ENCODE peak calls at places on chromosome 10, in eight cellular contexts. Z, O, N, F, U, S, W and D are unnamed samples.
A peak's percentile ranks its signal among the peaks of the same experiment; 100 is the strongest.

GRCh38 chr10:48461623-48462481 is 143.0 kb downstream of the ARHGAP22 start:
- DNase-seq in Z (no peak), O (no peak), N (no peak), F (no peak), U (no peak), S (no peak), W (no peak), D (peak; percentile 21)

GRCh38 chr10:101063162-101063525 is 1.4 kb downstream of the KAZALD1 start:
- DNase-seq in Z (no peak), O (no peak), N (no peak), F (no peak), U (no peak), S (no peak), W (no peak), D (no peak)

GRCh38 chr10:117972168-117972822 is 74.4 kb downstream of the RAB11FIP2 start:
- DNase-seq in Z (no peak), O (no peak), N (no peak), F (no peak), U (peak; percentile 32), S (no peak), W (no peak), D (no peak)

GRCh38 chr10:129849853-129850252 is 114.2 kb downstream of the EBF3 start:
- DNase-seq in Z (no peak), O (no peak), N (no peak), F (no peak), U (no peak), S (no peak), W (no peak), D (no peak)

GRCh38 chr10:97823734-97824133 is 25.9 kb upstream of the GOLGA7B start:
- DNase-seq in Z (no peak), O (no peak), N (no peak), F (peak; percentile 37), U (no peak), S (no peak), W (no peak), D (no peak)

GRCh38 chr10:36464291-36464690 is 661.1 kb upstream of the ANKRD30A start:
- DNase-seq in Z (no peak), O (no peak), N (no peak), F (no peak), U (no peak), S (no peak), W (no peak), D (no peak)

GRCh38 chr10:59942556-59942955 is 36.2 kb upstream of the CCDC6 start:
- DNase-seq in Z (no peak), O (no peak), N (no peak), F (no peak), U (no peak), S (no peak), W (no peak), D (no peak)

GRCh38 chr10:24444337-24444736 is 235.4 kb downstream of the KIAA1217 start:
- DNase-seq in Z (peak; percentile 62), O (peak; percentile 40), N (no peak), F (no peak), U (no peak), S (no peak), W (no peak), D (no peak)

GRCh38 chr10:93378039-93378438 is 104.1 kb downstream of the MYOF start:
- DNase-seq in Z (no peak), O (no peak), N (no peak), F (no peak), U (no peak), S (no peak), W (no peak), D (no peak)

GRCh38 chr10:93380043-93380565 is 102.0 kb downstream of the MYOF start:
- DNase-seq in Z (no peak), O (no peak), N (no peak), F (no peak), U (no peak), S (no peak), W (no peak), D (no peak)

GRCh38 chr10:93379366-93380042 is 102.6 kb downstream of the MYOF start:
- DNase-seq in Z (no peak), O (peak; percentile 65), N (no peak), F (no peak), U (no peak), S (no peak), W (no peak), D (no peak)

DNA sequence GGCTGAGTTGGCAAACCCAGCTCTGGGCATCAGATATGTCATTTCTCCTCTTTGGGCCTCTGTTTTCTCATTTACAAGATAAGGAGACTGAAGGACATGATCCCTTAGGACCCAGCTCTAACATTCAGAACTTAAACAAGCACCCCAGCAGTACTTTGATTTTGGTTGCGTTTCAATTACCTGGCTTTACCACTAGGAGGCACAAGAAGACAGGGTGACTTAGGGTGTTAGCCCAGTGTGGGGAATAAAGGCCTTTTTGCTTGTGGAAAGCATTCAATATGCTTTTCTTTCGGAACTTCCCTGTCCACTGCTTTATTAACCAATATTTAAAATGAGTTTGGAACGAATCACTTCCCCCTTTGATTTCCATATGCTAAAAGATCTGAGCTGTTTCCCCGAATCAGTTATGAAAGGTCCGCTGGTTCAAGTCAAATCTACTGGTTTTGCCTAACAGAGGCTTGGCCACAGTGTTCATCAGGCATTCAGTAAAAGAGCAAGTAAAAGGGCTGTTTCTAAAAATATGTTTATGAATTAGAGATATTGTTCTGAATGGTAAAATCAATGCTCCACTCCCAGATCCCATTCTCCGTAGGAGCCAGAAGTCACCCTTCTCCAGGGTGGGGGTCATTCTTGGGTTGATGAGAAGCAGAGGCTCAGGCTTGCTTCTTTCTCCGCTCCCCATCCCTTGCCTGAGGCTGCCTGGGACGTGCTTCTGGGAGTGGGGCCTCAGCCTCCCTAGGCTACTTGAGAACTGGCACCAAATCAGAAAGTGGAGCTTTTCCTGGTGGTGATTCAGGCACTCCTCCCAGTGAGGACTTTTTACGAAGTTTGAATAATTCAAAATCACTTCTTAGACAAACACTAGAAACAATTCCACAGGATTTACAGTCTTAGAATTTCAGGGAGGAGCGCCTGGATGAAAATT is 105.5 kb downstream of the MYOF start:
- DNase-seq in Z (peak; percentile 76), O (peak; percentile 91), N (peak; percentile 33), F (no peak), U (peak; percentile 76), S (no peak), W (peak; percentile 87), D (peak; percentile 26)
- H3K4me3 ChIP-seq in Z (peak overlapping the region; percentile 35), O (no peak overlapping the region), N (peak overlapping the region; percentile 48), F (peak overlapping the region; percentile 29), U (no peak overlapping the region), S (no peak overlapping the region), W (no peak overlapping the region), D (no peak overlapping the region)

DNA sequence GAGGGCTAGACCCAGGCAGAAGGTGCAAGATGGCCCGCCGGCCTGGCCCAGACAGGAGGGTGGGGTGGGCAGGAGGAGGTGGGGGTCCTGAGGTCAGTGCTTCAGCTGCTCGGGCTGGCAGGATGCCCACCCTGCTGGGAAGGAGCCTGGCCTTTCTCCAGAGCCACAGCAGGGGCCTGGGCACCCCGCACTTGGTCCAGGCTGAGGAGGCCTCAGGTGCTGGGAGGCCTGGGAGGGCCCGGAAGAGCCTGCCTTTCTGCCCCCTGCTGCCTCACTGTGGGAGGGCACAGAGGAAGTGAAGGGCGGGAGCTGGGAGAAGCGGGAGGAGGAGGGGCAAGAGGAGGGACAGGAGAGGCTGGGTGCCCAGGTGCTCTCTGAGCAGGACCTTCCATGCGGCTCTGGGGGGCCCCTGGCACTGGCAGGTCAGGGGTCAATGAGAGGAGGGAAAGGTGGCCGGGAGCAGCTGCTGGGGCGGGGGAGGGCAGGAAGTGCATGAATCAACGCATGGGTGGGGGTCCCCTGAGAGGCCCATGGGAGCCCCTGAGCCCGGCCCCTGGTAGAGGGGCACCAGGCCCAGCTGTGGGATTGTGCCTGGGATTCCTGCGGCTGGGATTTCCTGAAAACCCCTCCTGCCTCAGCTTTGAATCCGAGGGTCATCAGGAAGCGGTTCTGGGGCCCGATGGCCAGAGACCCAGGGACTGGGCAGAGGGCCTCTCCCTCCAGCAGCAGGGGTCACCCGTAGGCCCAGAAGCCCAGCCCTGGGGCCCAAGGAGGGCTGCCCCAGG is 49.9 kb downstream of the PWWP2B start:
- DNase-seq in Z (peak; percentile 72), O (peak; percentile 54), N (no peak), F (no peak), U (no peak), S (peak; percentile 94), W (no peak), D (peak; percentile 84)
- H3K4me3 ChIP-seq in Z (peak overlapping the region; percentile 64), O (no peak overlapping the region), N (peak overlapping the region; percentile 4), F (no peak overlapping the region), U (no peak overlapping the region), S (peak overlapping the region; percentile 12), W (no peak overlapping the region), D (no peak overlapping the region)

GRCh38 chr10:11687357-11687771 is 54.8 kb upstream of the ECHDC3 start:
- DNase-seq in Z (peak; percentile 97), O (no peak), N (no peak), F (no peak), U (no peak), S (no peak), W (no peak), D (no peak)

GRCh38 chr10:11685787-11686218 is 56.4 kb upstream of the ECHDC3 start:
- DNase-seq in Z (peak; percentile 44), O (peak; percentile 73), N (no peak), F (peak; percentile 53), U (peak; percentile 64), S (peak; percentile 91), W (peak; percentile 76), D (peak; percentile 86)

GRCh38 chr10:11683529-11684320 is 58.5 kb upstream of the ECHDC3 start:
- DNase-seq in Z (no peak), O (no peak), N (no peak), F (no peak), U (no peak), S (peak; percentile 81), W (no peak), D (no peak)

GRCh38 chr10:11682896-11683295 is 59.3 kb upstream of the ECHDC3 start:
- DNase-seq in Z (no peak), O (no peak), N (no peak), F (no peak), U (no peak), S (peak; percentile 71), W (no peak), D (no peak)

DNA sequence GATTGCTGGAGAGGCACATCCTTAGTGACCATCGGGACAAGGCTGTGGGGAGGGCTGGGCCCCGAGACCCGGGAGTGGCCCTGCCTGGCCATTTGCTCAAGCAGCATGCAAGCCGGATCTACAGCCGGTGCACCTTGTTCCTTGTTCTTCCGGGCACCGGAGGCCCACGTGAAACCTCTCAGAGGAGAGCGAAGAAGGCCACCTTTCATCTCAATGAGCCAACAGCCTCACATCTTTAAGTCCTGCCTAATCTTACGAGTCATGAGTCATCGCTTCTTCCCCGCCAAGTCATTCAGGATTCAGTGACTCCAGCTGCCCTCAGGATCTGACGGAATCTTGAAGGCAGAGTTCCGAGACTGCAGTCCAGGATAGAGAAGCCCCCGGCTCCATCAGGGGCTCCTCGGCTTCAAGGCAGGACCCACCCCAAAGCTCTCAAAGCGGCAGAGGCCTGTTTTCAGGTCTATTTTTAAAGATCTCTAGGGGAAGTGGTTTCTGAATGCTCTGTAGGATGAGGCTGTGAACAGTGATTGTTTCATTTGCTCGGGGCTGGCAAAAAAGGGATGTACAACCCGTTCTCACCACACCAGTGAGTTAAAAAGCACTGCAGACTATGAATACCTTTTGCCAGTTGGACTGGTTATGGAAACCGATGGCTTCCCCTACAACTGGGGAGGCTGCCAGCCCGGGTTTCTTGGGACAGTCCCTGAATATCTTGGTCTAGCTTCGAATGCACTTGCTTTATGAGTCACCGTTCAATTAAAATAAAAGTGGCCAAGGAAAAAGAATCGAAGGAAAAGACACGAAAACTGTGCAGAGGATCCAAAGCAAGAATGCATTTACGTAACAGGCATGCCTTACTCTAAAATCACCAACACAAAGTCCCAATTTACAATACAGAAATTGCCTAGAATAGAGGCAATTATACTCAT is 57.2 kb upstream of the ECHDC3 start:
- DNase-seq in Z (peak; percentile 94), O (peak; percentile 83), N (peak; percentile 33), F (peak; percentile 63), U (peak; percentile 66), S (peak; percentile 94), W (peak; percentile 74), D (peak; percentile 86)
- H3K4me3 ChIP-seq in Z (peak overlapping the region; percentile 53), O (no peak overlapping the region), N (peak overlapping the region; percentile 74), F (peak overlapping the region; percentile 47), U (peak overlapping the region; percentile 26), S (peak overlapping the region; percentile 16), W (peak overlapping the region; percentile 25), D (peak overlapping the region; percentile 2)

GRCh38 chr10:4051011-4051407 is 266.0 kb upstream of the KLF6 start:
- DNase-seq in Z (no peak), O (peak; percentile 82), N (no peak), F (no peak), U (peak; percentile 57), S (no peak), W (peak; percentile 90), D (no peak)
- H3K4me3 ChIP-seq in Z (no peak overlapping the region), O (no peak overlapping the region), N (peak overlapping the region; percentile 63), F (peak overlapping the region; percentile 54), U (peak overlapping the region; percentile 3), S (peak overlapping the region; percentile 16), W (peak overlapping the region; percentile 31), D (peak overlapping the region; percentile 24)